ENCODE peak calls at places on chromosomes 7 and 10, in ten cellular contexts. One of them, this sample, is unnamed.

GRCh38 chr7:46927131-46927810 is 654.6 kb downstream of the TNS3 start:
- DNase-seq in AG09309: no peak
- DNase-seq in hippocampal formation: no peak
- DNase-seq in NCI-H187: no peak
- DNase-seq in RWPE1: no peak
- DNase-seq in neuronal stem cell: no peak
- DNase-seq in HFFc6: no peak
- DNase-seq in kidney: no peak
- DNase-seq in GOT3: no peak
- DNase-seq in K562: no peak
- DNase-seq in this sample: no peak

GRCh38 chr7:149320313-149321124 is 58.5 kb downstream of the ZNF783 start:
- DNase-seq in K562: peak; percentile 14
- DNase-seq in HFFc6: no peak
- DNase-seq in RWPE1: no peak
- DNase-seq in kidney: no peak
- DNase-seq in neuronal stem cell: no peak
- DNase-seq in AG09309: no peak
- DNase-seq in NCI-H187: no peak
- DNase-seq in GOT3: no peak
- DNase-seq in hippocampal formation: no peak
- DNase-seq in this sample: no peak

GRCh38 chr7:134829381-134829986 is 50.0 kb downstream of the CALD1 start:
- DNase-seq in AG09309: no peak
- DNase-seq in GOT3: no peak
- DNase-seq in HFFc6: no peak
- DNase-seq in kidney: no peak
- DNase-seq in hippocampal formation: no peak
- DNase-seq in NCI-H187: no peak
- DNase-seq in neuronal stem cell: no peak
- DNase-seq in K562: no peak
- DNase-seq in RWPE1: no peak
- DNase-seq in this sample: no peak

GRCh38 chr10:127694580-127695193 is 42.3 kb upstream of the FOXI2 start:
- DNase-seq in HFFc6: no peak
- DNase-seq in GOT3: no peak
- DNase-seq in hippocampal formation: no peak
- DNase-seq in NCI-H187: no peak
- DNase-seq in K562: peak; percentile 25
- DNase-seq in AG09309: no peak
- DNase-seq in kidney: no peak
- DNase-seq in neuronal stem cell: peak; percentile 42
- DNase-seq in RWPE1: peak; percentile 51
- DNase-seq in this sample: no peak

GRCh38 chr10:66627156-66627555 is 298.7 kb upstream of the LRRTM3 start:
- DNase-seq in neuronal stem cell: no peak
- DNase-seq in NCI-H187: no peak
- DNase-seq in AG09309: no peak
- DNase-seq in kidney: no peak
- DNase-seq in hippocampal formation: no peak
- DNase-seq in RWPE1: peak; percentile 57
- DNase-seq in HFFc6: peak; percentile 1
- DNase-seq in K562: no peak
- DNase-seq in GOT3: no peak
- DNase-seq in this sample: no peak

GRCh38 chr7:6536899-6537298 is 14.4 kb downstream of the GRID2IP start:
- DNase-seq in K562: peak; percentile 41
- DNase-seq in kidney: no peak
- DNase-seq in AG09309: no peak
- DNase-seq in GOT3: no peak
- DNase-seq in neuronal stem cell: no peak
- DNase-seq in HFFc6: no peak
- DNase-seq in hippocampal formation: no peak
- DNase-seq in NCI-H187: no peak
- DNase-seq in RWPE1: no peak
- DNase-seq in this sample: no peak

GRCh38 chr7:106731207-106731606 is 70.2 kb upstream of the CCDC71L start:
- DNase-seq in hippocampal formation: no peak
- DNase-seq in HFFc6: no peak
- DNase-seq in NCI-H187: no peak
- DNase-seq in neuronal stem cell: no peak
- DNase-seq in RWPE1: no peak
- DNase-seq in GOT3: no peak
- DNase-seq in AG09309: no peak
- DNase-seq in kidney: no peak
- DNase-seq in K562: no peak
- DNase-seq in this sample: no peak

GRCh38 chr10:61486738-61487396 is 33.7 kb upstream of the TMEM26 start:
- DNase-seq in NCI-H187: no peak
- DNase-seq in kidney: no peak
- DNase-seq in K562: no peak
- DNase-seq in HFFc6: no peak
- DNase-seq in RWPE1: no peak
- DNase-seq in hippocampal formation: no peak
- DNase-seq in neuronal stem cell: no peak
- DNase-seq in AG09309: no peak
- DNase-seq in GOT3: no peak
- DNase-seq in this sample: peak; percentile 50

GRCh38 chr7:34277016-34277800 is 371.9 kb downstream of the BMPER start:
- DNase-seq in neuronal stem cell: no peak
- DNase-seq in K562: no peak
- DNase-seq in GOT3: no peak
- DNase-seq in AG09309: no peak
- DNase-seq in HFFc6: peak; percentile 38
- DNase-seq in kidney: no peak
- DNase-seq in RWPE1: peak; percentile 4
- DNase-seq in hippocampal formation: no peak
- DNase-seq in NCI-H187: no peak
- DNase-seq in this sample: no peak

This sample was measured in stromal cell of bone marrow.